ENCODE peak calls at places on chromosomes 16 and 17, in seven cellular contexts. H is heart right ventricle, Z is left lung, X is endothelial cell of umbilical vein, Q is tibial artery, D is heart left ventricle, I is AG04450. W is an unnamed sample.

GRCh38 chr17:81015135-81015534 is 19.8 kb upstream of the BAIAP2 start:
- DNase-seq in Z (no peak), Q (no peak), X (no peak), D (no peak), H (no peak), I (no peak), W (no peak)

GRCh38 chr16:64364894-64365293 is 757.0 kb downstream of the CDH11 start:
- DNase-seq in Z (no peak), X (no peak), H (no peak), Q (no peak), I (no peak), D (no peak), W (no peak)

GRCh38 chr17:82933911-82934310 is 94.1 kb upstream of the ZNF750 start:
- DNase-seq in I (no peak), Z (no peak), H (no peak), D (no peak), Q (peak; percentile 44), X (no peak), W (no peak)

GRCh38 chr17:43612515-43612914 is 49.2 kb downstream of the MEOX1 start:
- DNase-seq in H (no peak), X (no peak), Z (no peak), D (no peak), Q (no peak), I (no peak), W (no peak)

GRCh38 chr17:58998871-58999270 is 107.8 kb downstream of the TRIM37 start:
- DNase-seq in Q (no peak), Z (no peak), H (no peak), I (no peak), X (no peak), D (no peak), W (no peak)

GRCh38 chr17:66241839-66242238 is 12.6 kb upstream of the APOH start:
- DNase-seq in Z (no peak), Q (no peak), D (no peak), I (no peak), H (no peak), X (no peak), W (no peak)

GRCh38 chr17:36773039-36773438 is 164.2 kb upstream of the LHX1 start:
- DNase-seq in I (no peak), Z (no peak), Q (no peak), X (no peak), H (no peak), D (no peak), W (no peak)

GRCh38 chr17:7336240-7337175 is at the start of gene ACAP1:
- DNase-seq in D (no peak), X (no peak), H (no peak), Z (peak; percentile 72), Q (no peak), I (no peak), W (no peak)

GRCh38 chr17:63838586-63839184 is 3.8 kb downstream of the SMARCD2 start:
- DNase-seq in Q (peak; percentile 98), I (no peak), D (peak; percentile 96), H (peak; percentile 90), X (no peak), Z (peak; percentile 81), W (peak; percentile 64)

GRCh38 chr16:86768231-86768791 is 190.0 kb downstream of the FOXL1 start:
- DNase-seq in Z (no peak), D (no peak), I (no peak), Q (peak; percentile 31), X (no peak), H (no peak), W (no peak)

GRCh38 chr17:61492759-61493526 is 40.7 kb downstream of the TBX4 start:
- DNase-seq in Z (no peak), Q (no peak), D (no peak), H (no peak), X (no peak), I (no peak), W (no peak)

GRCh38 chr17:81074440-81074839 is 39.5 kb downstream of the BAIAP2 start:
- DNase-seq in I (no peak), D (no peak), H (no peak), Z (no peak), Q (no peak), X (no peak), W (no peak)

GRCh38 chr16:70805787-70806186 is 4.8 kb upstream of the VAC14 start:
- DNase-seq in I (peak; percentile 38), Z (no peak), Q (no peak), H (no peak), D (no peak), X (peak; percentile 55), W (no peak)

GRCh38 chr17:68733241-68734176 is 132.3 kb upstream of the FAM20A start:
- DNase-seq in I (peak; percentile 29), Q (peak; percentile 69), X (peak; percentile 66), H (no peak), Z (no peak), D (peak; percentile 44), W (peak; percentile 73)

GRCh38 chr16:85057948-85058347 is 30.4 kb downstream of the KIAA0513 start:
- DNase-seq in H (no peak), X (no peak), Q (no peak), D (peak; percentile 57), I (no peak), Z (no peak), W (no peak)

GRCh38 chr16:85056211-85056748 is 28.7 kb downstream of the KIAA0513 start:
- DNase-seq in Q (no peak), I (no peak), H (no peak), D (peak; percentile 48), Z (no peak), X (peak; percentile 35), W (no peak)

GRCh38 chr16:85058909-85059308 is 31.3 kb downstream of the KIAA0513 start:
- DNase-seq in X (no peak), D (no peak), Q (no peak), I (no peak), Z (no peak), H (no peak), W (no peak)

GRCh38 chr16:85055503-85056210 is 28.1 kb downstream of the KIAA0513 start:
- DNase-seq in I (no peak), H (no peak), Q (no peak), X (peak; percentile 72), Z (peak; percentile 78), D (no peak), W (peak; percentile 21)

DNA sequence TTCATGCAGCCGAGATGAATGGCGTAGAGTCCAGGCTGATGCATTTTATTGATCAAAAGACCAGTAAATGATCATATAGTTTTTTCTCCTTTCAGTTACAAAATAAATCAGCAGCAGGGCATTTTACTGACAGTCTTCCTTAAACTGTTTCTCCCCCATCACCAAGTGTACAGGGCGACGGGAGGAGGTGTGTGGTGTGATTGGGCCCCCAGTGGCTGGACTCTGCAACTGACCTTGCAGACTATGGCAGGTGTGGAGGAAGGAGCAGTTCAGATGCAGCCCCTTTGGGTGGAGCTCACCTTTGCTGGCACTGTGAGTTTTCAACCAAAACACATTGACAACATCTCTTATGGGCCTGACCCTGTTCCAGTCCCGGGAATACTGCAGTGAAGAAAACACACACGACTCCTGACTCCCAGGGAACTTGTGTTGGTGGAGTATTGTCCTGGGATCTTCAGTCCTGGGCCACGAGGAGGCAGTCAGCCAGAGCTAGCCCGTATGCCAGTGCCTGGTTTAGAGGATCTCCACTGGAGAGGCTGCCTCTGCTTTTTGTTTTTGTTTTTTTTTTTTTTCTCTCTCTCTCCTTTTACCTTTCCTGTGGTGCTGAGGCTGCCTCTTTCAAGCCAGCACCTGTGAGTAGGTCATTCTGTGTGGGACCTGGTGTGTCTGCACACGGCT is 29.8 kb downstream of the KIAA0513 start:
- DNase-seq in D (no peak), X (no peak), Q (no peak), I (no peak), Z (no peak), H (no peak), W (peak; percentile 40)
- TF ChIP-seq CTCF in D (no peak), X (peak; percentile 16), Q (no peak), I (peak; percentile 27), Z (no peak), H (no peak), W (peak; percentile 36)

GRCh38 chr16:850668-851067 is 50.1 kb upstream of the GNG13 start:
- DNase-seq in Z (no peak), X (no peak), Q (no peak), D (peak; percentile 5), I (no peak), H (no peak), W (no peak)

GRCh38 chr16:851209-851810 is 50.8 kb upstream of the GNG13 start:
- DNase-seq in Q (no peak), Z (no peak), X (no peak), H (peak; percentile 2), D (peak; percentile 17), I (no peak), W (no peak)

GRCh38 chr16:852451-853185 is 52.1 kb upstream of the GNG13 start:
- DNase-seq in I (no peak), Z (no peak), H (no peak), D (peak; percentile 20), Q (no peak), X (no peak), W (no peak)

GRCh38 chr16:853306-853705 is 52.8 kb upstream of the GNG13 start:
- DNase-seq in X (no peak), I (no peak), D (peak; percentile 17), H (no peak), Q (no peak), Z (no peak), W (no peak)

GRCh38 chr16:851871-852270 is 51.3 kb upstream of the GNG13 start:
- DNase-seq in D (peak; percentile 18), H (no peak), I (no peak), Z (no peak), X (no peak), Q (no peak), W (no peak)
- H3K4me3 ChIP-seq in D (no peak overlapping the region), H (no peak overlapping the region), I (no peak overlapping the region), Z (no peak overlapping the region), X (no peak overlapping the region), Q (no peak overlapping the region), W (no peak overlapping the region)

DNA sequence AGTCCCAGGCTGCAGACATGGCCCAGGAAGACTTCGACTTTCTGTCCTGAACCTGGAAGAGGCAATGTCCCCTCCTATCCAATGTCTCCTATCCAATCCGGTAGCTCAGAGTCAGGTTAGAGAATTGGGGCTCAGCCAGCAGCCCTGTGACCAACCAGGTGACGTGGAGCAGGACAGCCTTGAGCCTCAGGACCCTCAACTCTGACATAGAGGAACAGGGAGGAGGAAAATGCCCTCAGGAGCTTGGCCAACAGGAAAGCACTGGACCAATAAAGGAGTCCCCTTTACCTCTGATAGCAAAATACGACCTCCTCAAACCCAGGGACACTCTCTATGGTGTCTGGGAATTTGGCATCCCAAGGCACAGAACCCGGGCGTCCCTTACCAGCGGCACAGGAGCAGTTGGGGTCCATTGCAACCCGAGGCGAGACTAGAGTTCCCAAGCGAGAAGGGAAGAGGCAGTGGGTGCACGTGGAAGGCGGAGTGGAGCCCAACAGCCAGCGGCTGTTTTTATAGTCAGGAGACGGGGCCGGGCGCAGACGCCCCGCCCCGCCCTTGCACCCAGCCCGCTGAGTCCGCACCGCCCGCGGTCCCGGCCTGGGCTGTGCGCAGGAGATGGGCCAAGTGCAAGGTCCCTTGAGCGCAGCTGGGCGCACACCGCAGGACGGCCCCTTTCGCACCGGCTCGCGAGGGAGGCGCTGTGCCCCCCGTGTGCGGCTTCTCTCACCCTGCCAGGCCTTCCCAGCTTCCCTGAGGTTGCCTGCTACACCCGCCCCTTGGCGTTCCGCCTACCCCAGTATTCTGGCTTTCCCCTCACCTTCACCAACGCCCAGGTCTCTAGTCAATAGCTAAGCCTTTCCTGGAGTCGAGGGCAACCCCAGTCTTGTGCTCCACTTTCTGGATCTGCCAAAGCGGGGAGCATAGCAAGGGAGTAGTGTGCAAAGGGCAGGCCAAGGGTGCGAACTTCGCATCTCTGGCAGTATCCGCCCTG is at the start of gene MT1G:
- DNase-seq in Z (no peak), H (peak; percentile 64), Q (peak; percentile 76), D (peak; percentile 56), I (no peak), X (no peak), W (peak; percentile 56)
- TF ChIP-seq CTCF in Z (no peak), H (no peak), Q (no peak), D (no peak), I (no peak), X (no peak), W (no peak)

GRCh38 chr16:79417465-79418093 is 183.0 kb downstream of the MAF start:
- DNase-seq in I (no peak), Q (no peak), H (no peak), D (no peak), X (no peak), Z (no peak), W (no peak)
- H3K4me3 ChIP-seq in I (no peak overlapping the region), Q (no peak overlapping the region), H (no peak overlapping the region), D (no peak overlapping the region), X (no peak overlapping the region), Z (no peak overlapping the region), W (no peak overlapping the region)

W was measured in hepatocyte.